ENCODE peak calls at places on chromosomes 11 and 22, in six cellular contexts. R is effector memory CD4-positive, alpha-beta T cell; S is Karpas-422; D is psoas muscle; P is uterus; E is DND-41. A is an unnamed sample.

GRCh38 chr11:11382858-11383532 is 29.9 kb upstream of the CSNK2A3 start:
- DNase-seq in R (no peak), S (no peak), D (no peak), P (no peak), E (no peak), A (no peak)

GRCh38 chr11:4665424-4665823 is 21.6 kb downstream of the OR51E1 start:
- DNase-seq in R (no peak), S (no peak), D (no peak), P (no peak), E (no peak), A (no peak)

GRCh38 chr22:32589007-32589406 is 114.4 kb downstream of the FBXO7 start:
- DNase-seq in R (no peak), S (no peak), D (peak; percentile 54), P (no peak), E (no peak), A (no peak)

GRCh38 chr11:27194976-27195375 is 154.4 kb downstream of the BBOX1 start:
- DNase-seq in R (no peak), S (no peak), D (no peak), P (no peak), E (no peak), A (no peak)

GRCh38 chr22:31933816-31934482 is 10.4 kb upstream of the YWHAH start:
- DNase-seq in R (no peak), S (no peak), D (no peak), P (no peak), E (no peak), A (no peak)

GRCh38 chr11:73227571-73228211 is 9.6 kb downstream of the P2RY2 start:
- DNase-seq in R (no peak), S (no peak), D (peak; percentile 32), P (peak; percentile 8), E (no peak), A (peak; percentile 88)

GRCh38 chr11:128379587-128380279 is 207.6 kb downstream of the ETS1 start:
- DNase-seq in R (no peak), S (no peak), D (no peak), P (no peak), E (peak; percentile 27), A (no peak)

GRCh38 chr11:36228689-36229088 is 60.5 kb downstream of the COMMD9 start:
- DNase-seq in R (no peak), S (no peak), D (no peak), P (no peak), E (no peak), A (no peak)

GRCh38 chr11:121365304-121365703 is 72.7 kb downstream of the SC5D start:
- DNase-seq in R (no peak), S (no peak), D (no peak), P (no peak), E (no peak), A (no peak)

GRCh38 chr11:65872555-65873279 is at the start of gene EFEMP2:
- DNase-seq in R (no peak), S (no peak), D (peak; percentile 72), P (peak; percentile 81), E (no peak), A (no peak)

GRCh38 chr11:73528420-73528819 is 69.5 kb downstream of the FAM168A start:
- DNase-seq in R (no peak), S (no peak), D (no peak), P (no peak), E (no peak), A (no peak)

GRCh38 chr11:34150494-34151151 is 45.2 kb downstream of the NAT10 start:
- DNase-seq in R (no peak), S (no peak), D (no peak), P (no peak), E (no peak), A (no peak)

DNA sequence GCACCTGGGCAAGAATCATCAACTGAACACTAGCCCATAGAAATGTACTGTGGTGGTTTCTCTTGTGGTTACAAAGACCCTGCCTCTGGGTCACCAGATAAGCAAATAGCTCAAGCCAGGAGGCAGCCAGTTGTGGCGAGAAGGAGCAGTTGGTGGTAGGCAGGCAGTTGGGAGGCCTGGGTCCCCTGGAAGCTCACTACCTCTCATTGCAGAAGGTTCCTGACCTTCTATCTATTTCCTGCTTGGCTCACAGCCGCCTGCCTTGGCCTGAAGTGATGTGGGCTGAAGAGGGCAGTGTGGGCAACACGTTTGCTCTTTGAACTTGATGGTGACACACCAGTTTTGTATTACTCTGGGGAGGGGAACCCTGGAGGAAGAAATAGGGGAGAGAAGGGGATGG is 34.7 kb downstream of the NECTIN1 start:
- DNase-seq in R (no peak), S (no peak), D (no peak), P (no peak), E (peak; percentile 26), A (peak; percentile 70)
- H3K4me1 ChIP-seq in R (peaks cover 10% of the 10 kb centered on the region), S (peaks cover 7% of the 10 kb centered on the region), D (no peaks in the 10 kb centered on the region), P (no peaks in the 10 kb centered on the region), E (peaks cover 30% of the 10 kb centered on the region), A (peaks cover 19% of the 10 kb centered on the region)

GRCh38 chr11:67406969-67407699 is 3.3 kb downstream of the TBC1D10C start:
- DNase-seq in R (no peak), S (peak; percentile 76), D (no peak), P (no peak), E (peak; percentile 39), A (no peak)

GRCh38 chr11:67404515-67405195 is 772 bp downstream of the TBC1D10C start:
- DNase-seq in R (no peak), S (no peak), D (no peak), P (no peak), E (peak; percentile 65), A (no peak)

GRCh38 chr11:67405688-67406339 is 1.9 kb downstream of the TBC1D10C start:
- DNase-seq in R (no peak), S (no peak), D (no peak), P (no peak), E (no peak), A (no peak)

GRCh38 chr11:67406420-67406968 is 2.6 kb downstream of the TBC1D10C start:
- DNase-seq in R (no peak), S (no peak), D (no peak), P (no peak), E (peak; percentile 26), A (no peak)

GRCh38 chr11:67405196-67405567 is 1.3 kb downstream of the TBC1D10C start:
- DNase-seq in R (no peak), S (no peak), D (no peak), P (no peak), E (no peak), A (no peak)
- H3K4me1 ChIP-seq in R (peaks cover 86% of the 10 kb centered on the region), S (peaks cover 89% of the 10 kb centered on the region), D (peaks cover 11% of the 10 kb centered on the region), P (peaks cover 7% of the 10 kb centered on the region), E (peaks cover 91% of the 10 kb centered on the region), A (peaks cover 3% of the 10 kb centered on the region)

GRCh38 chr11:45932217-45932616 is 9.8 kb downstream of the LARGE2 start:
- DNase-seq in R (no peak), S (no peak), D (no peak), P (no peak), E (no peak), A (no peak)

GRCh38 chr11:45931739-45932138 is 9.3 kb downstream of the LARGE2 start:
- DNase-seq in R (no peak), S (no peak), D (no peak), P (no peak), E (no peak), A (no peak)

GRCh38 chr11:45929486-45930030 is 7.1 kb downstream of the LARGE2 start:
- DNase-seq in R (no peak), S (no peak), D (no peak), P (no peak), E (no peak), A (no peak)

GRCh38 chr11:45930031-45930794 is 7.8 kb downstream of the LARGE2 start:
- DNase-seq in R (peak; percentile 12), S (peak; percentile 97), D (no peak), P (no peak), E (no peak), A (peak; percentile 74)

DNA sequence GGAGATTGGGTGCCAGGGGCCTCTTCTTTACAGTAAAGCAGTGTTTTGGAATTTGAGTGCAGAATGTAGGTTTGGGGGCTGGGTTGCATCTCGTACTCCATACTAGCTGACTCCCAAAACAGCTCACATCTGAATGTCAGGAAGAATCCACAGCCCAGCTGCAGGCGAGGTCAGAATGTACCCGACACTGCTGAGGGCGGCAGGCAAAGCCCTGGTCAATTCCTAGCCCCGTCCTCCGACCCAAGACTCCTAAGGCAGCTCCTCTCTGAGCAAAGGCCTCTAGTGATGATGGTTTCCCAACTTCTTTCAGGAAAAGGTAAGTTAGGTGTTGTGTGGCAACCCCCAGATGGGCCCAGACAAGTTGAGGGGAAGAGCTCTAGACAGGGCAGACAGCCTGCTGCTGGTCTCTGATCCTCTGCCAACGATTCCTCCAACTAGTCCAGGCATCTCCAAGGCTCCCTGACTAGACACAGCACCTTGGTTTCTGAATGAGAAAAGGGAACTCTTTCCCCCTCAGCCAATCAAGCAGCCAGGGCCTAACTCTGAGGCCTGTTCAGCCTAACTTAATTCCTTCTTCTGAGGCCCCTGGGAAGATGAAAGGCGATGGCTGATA is 8.6 kb downstream of the LARGE2 start:
- DNase-seq in R (no peak), S (peak; percentile 58), D (no peak), P (no peak), E (no peak), A (no peak)
- H3K4me1 ChIP-seq in R (peaks cover 27% of the 10 kb centered on the region), S (peaks cover 74% of the 10 kb centered on the region), D (no peaks in the 10 kb centered on the region), P (no peaks in the 10 kb centered on the region), E (no peaks in the 10 kb centered on the region), A (no peaks in the 10 kb centered on the region)

GRCh38 chr22:49627217-49628181 is 200.2 kb downstream of the BRD1 start:
- DNase-seq in R (no peak), S (no peak), D (peak; percentile 39), P (no peak), E (no peak), A (no peak)

GRCh38 chr22:49630448-49630946 is 197.2 kb downstream of the BRD1 start:
- DNase-seq in R (no peak), S (no peak), D (no peak), P (no peak), E (no peak), A (no peak)

GRCh38 chr22:49629024-49629570 is 198.6 kb downstream of the BRD1 start:
- DNase-seq in R (no peak), S (no peak), D (no peak), P (no peak), E (no peak), A (no peak)

GRCh38 chr22:49628351-49629023 is 199.2 kb downstream of the BRD1 start:
- DNase-seq in R (no peak), S (no peak), D (peak; percentile 44), P (no peak), E (no peak), A (no peak)

DNA sequence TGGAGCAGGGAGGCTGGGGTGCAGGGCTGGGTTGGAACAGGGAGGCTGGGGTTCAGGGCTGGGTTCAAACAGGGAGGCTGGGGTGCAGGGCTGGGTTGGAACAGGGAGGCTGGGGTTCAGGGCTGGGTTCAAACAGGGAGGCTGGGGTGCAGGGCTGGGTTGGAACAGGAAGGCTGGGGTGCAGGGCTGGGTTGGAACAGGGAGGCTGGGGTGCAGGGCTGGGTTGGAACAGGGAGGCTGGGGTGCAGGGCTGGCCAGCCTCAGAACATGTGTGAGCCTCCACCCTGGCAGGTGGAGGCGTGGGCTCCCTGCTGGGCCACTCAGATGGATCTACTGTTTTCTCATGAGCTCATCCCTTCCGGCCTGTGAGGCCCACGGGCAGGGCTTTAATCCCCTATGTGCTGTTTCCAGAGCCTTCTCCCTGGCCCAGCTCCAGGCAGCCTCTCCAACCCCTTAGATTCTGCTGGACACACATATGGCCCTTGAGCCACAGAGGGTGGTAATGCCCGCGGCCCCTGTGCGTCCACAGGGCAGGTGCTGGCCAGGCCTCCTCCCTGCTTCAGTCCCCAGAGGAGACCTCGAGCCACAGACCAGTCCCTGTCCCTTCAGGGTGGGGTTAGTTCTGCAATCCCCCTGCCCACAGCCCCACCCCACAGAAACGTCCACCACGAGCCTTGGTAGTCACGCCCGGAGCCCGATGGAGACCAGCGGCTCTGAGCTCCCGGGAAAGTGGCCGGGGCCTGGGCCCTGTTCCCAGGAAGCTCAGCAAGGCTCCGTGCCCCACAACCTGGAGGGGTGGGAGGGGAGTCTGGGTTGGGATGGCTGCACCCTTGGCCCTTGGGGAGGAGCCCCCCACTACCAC is 197.9 kb downstream of the BRD1 start:
- DNase-seq in R (no peak), S (no peak), D (no peak), P (no peak), E (no peak), A (no peak)
- H3K4me1 ChIP-seq in R (no peaks in the 10 kb centered on the region), S (no peaks in the 10 kb centered on the region), D (peaks cover 5% of the 10 kb centered on the region), P (no peaks in the 10 kb centered on the region), E (no peaks in the 10 kb centered on the region), A (peaks cover 3% of the 10 kb centered on the region)